ENCODE peak calls at places on chromosome 14, in five cellular contexts. X is activated T-cell treated with anti-CD3 and anti-CD28 coated beads, Interleukin-2, amount 50 U/mL, for 72 hours; R is HFF-Myc; D is CD8-positive, alpha-beta memory T cell; G is EH. Z is an unnamed sample.

GRCh38 chr14:99628832-99629618 is 15.9 kb upstream of the HHIPL1 start:
- DNase-seq in X (peak; percentile 69), R (no peak), D (peak; percentile 51), G (peak; percentile 76), Z (peak; percentile 94)

GRCh38 chr14:22753586-22753985 is 12.9 kb upstream of the OXA1L start:
- DNase-seq in X (no peak), R (no peak), D (no peak), G (no peak), Z (no peak)

GRCh38 chr14:86088156-86088555 is 558.2 kb downstream of the FLRT2 start:
- DNase-seq in X (no peak), R (no peak), D (no peak), G (no peak), Z (no peak)

GRCh38 chr14:63777024-63777423 is 49.2 kb upstream of the SGPP1 start:
- DNase-seq in X (no peak), R (no peak), D (no peak), G (peak; percentile 81), Z (no peak)

GRCh38 chr14:58131386-58131785 is 20.6 kb downstream of the ARMH4 start:
- DNase-seq in X (no peak), R (no peak), D (no peak), G (peak; percentile 15), Z (no peak)

GRCh38 chr14:94904636-94905035 is 134.7 kb upstream of the GSC start:
- DNase-seq in X (no peak), R (no peak), D (no peak), G (peak; percentile 75), Z (no peak)

GRCh38 chr14:32545858-32546210 is 216.7 kb downstream of the AKAP6 start:
- DNase-seq in X (no peak), R (no peak), D (no peak), G (no peak), Z (no peak)

GRCh38 chr14:70770490-70770889 is 38.8 kb downstream of the MAP3K9 start:
- DNase-seq in X (no peak), R (no peak), D (no peak), G (no peak), Z (no peak)

GRCh38 chr14:58362798-58363412 is 32.8 kb upstream of the TOMM20L start:
- DNase-seq in X (no peak), R (peak; percentile 9), D (no peak), G (peak; percentile 32), Z (peak; percentile 36)

GRCh38 chr14:76497550-76498484 is 121.9 kb downstream of the ESRRB start:
- DNase-seq in X (no peak), R (no peak), D (no peak), G (no peak), Z (peak; percentile 69)

GRCh38 chr14:94717808-94718207 is 52.1 kb downstream of the GSC start:
- DNase-seq in X (no peak), R (no peak), D (no peak), G (no peak), Z (no peak)